ENCODE peak calls at places on chromosomes 13 and 19, in eight cellular contexts. K is neural crest cell, Z is AG10803, S is heart left ventricle, I is NB4, R is Calu3, T is osteocyte, E is psoas muscle. M is an unnamed sample.

GRCh38 chr13:102903659-102904407 is 58.0 kb downstream of the ERCC5 start:
- DNase-seq in E (no peak), I (peak; percentile 30), R (no peak), K (peak; percentile 6), Z (peak; percentile 12), T (no peak), S (no peak), M (no peak)

GRCh38 chr19:45768644-45769053 is 403 bp downstream of the SIX5 start:
- DNase-seq in Z (peak; percentile 63), R (peak; percentile 70), T (no peak), S (no peak), E (peak; percentile 78), K (peak; percentile 43), I (peak; percentile 66), M (peak; percentile 80)

GRCh38 chr13:97223711-97224461 is 1.8 kb downstream of the MBNL2 start:
- DNase-seq in R (no peak), I (peak; percentile 75), S (peak; percentile 42), K (no peak), T (no peak), E (peak; percentile 56), Z (peak; percentile 95), M (no peak)

GRCh38 chr19:18021121-18021755 is 13.3 kb downstream of the ARRDC2 start:
- DNase-seq in Z (peak; percentile 82), E (peak; percentile 97), K (no peak), T (peak; percentile 90), S (peak; percentile 92), I (peak; percentile 65), R (peak; percentile 83), M (no peak)

GRCh38 chr13:109211616-109212015 is 574.8 kb downstream of the IRS2 start:
- DNase-seq in E (no peak), R (peak; percentile 2), I (no peak), Z (peak; percentile 36), K (peak; percentile 46), S (no peak), T (no peak), M (no peak)

GRCh38 chr13:24033527-24034302 is 126.8 kb upstream of the SPATA13 start:
- DNase-seq in K (no peak), R (no peak), Z (peak; percentile 96), S (no peak), T (no peak), I (no peak), E (no peak), M (no peak)

GRCh38 chr19:39483141-39483540 is 2.5 kb downstream of the TIMM50 start:
- DNase-seq in S (no peak), K (no peak), Z (no peak), T (no peak), I (no peak), R (no peak), E (no peak), M (no peak)

GRCh38 chr13:110471833-110472162 is 89.7 kb downstream of the RAB20 start:
- DNase-seq in E (peak; percentile 70), Z (no peak), T (no peak), R (no peak), I (peak; percentile 86), K (no peak), S (peak; percentile 75), M (no peak)

GRCh38 chr13:27962128-27962841 is 6.8 kb downstream of the CDX2 start:
- DNase-seq in I (no peak), R (no peak), Z (no peak), S (no peak), E (no peak), T (peak; percentile 53), K (no peak), M (peak; percentile 40)

GRCh38 chr19:1247747-1248453 is 483 bp upstream of the MIDN start:
- DNase-seq in E (peak; percentile 96), K (no peak), Z (peak; percentile 56), R (peak; percentile 74), T (no peak), S (peak; percentile 85), I (peak; percentile 62), M (no peak)

GRCh38 chr13:30148171-30148754 is 159.1 kb downstream of the KATNAL1 start:
- DNase-seq in T (no peak), I (no peak), Z (no peak), K (no peak), R (no peak), S (no peak), E (no peak), M (no peak)

GRCh38 chr19:30113182-30113581 is 171.1 kb downstream of the URI1 start:
- DNase-seq in R (no peak), S (no peak), Z (no peak), I (no peak), E (no peak), K (no peak), T (no peak), M (no peak)

GRCh38 chr13:75173457-75174356 is 308.3 kb downstream of the TBC1D4 start:
- DNase-seq in R (no peak), S (no peak), I (no peak), T (no peak), Z (no peak), K (no peak), E (no peak), M (no peak)

GRCh38 chr13:43242040-43242439 is 218.7 kb downstream of the DNAJC15 start:
- DNase-seq in I (no peak), R (no peak), E (no peak), S (no peak), T (no peak), K (no peak), Z (no peak), M (no peak)

GRCh38 chr13:46010148-46010547 is 42.4 kb downstream of the ZC3H13 start:
- DNase-seq in E (no peak), R (no peak), K (no peak), Z (peak; percentile 4), I (peak; percentile 29), T (no peak), S (no peak), M (no peak)

GRCh38 chr19:49469828-49470614 is 4.0 kb upstream of the FLT3LG start:
- DNase-seq in K (no peak), Z (no peak), T (no peak), E (peak; percentile 66), I (peak; percentile 89), R (no peak), S (no peak), M (no peak)

GRCh38 chr19:50808856-50809255 is 14.7 kb downstream of the KLK1 start:
- DNase-seq in K (no peak), Z (no peak), R (no peak), I (no peak), S (no peak), T (no peak), E (no peak), M (no peak)

GRCh38 chr19:32691952-32692726 is 518 bp downstream of the NUDT19 start:
- DNase-seq in Z (peak; percentile 80), I (peak; percentile 80), E (peak; percentile 85), S (peak; percentile 79), T (no peak), K (peak; percentile 42), R (peak; percentile 63), M (no peak)

GRCh38 chr13:43915451-43915850 is 35.7 kb downstream of the LACC1 start:
- DNase-seq in I (no peak), R (no peak), K (no peak), Z (peak; percentile 55), E (no peak), T (no peak), S (no peak), M (no peak)

GRCh38 chr13:46953331-46953730 is 56.5 kb upstream of the HTR2A start:
- DNase-seq in I (peak; percentile 23), S (no peak), T (no peak), R (no peak), Z (no peak), K (no peak), E (no peak), M (no peak)

GRCh38 chr19:10662384-10663251 is 8.5 kb downstream of the ILF3 start:
- DNase-seq in K (no peak), T (no peak), I (no peak), R (no peak), E (no peak), S (no peak), Z (peak; percentile 21), M (no peak)

GRCh38 chr19:56712609-56713008 is 41.1 kb upstream of the ZNF835 start:
- DNase-seq in I (no peak), E (no peak), R (no peak), S (no peak), T (no peak), K (no peak), Z (no peak), M (no peak)

GRCh38 chr19:56707821-56708220 is 36.3 kb upstream of the ZNF835 start:
- DNase-seq in Z (no peak), I (no peak), S (no peak), K (no peak), T (no peak), E (no peak), R (no peak), M (no peak)

GRCh38 chr19:56705939-56706338 is 34.4 kb upstream of the ZNF835 start:
- DNase-seq in I (peak; percentile 4), K (no peak), T (no peak), Z (no peak), S (no peak), R (no peak), E (no peak), M (no peak)

GRCh38 chr19:56710437-56710836 is 38.9 kb upstream of the ZNF835 start:
- DNase-seq in R (no peak), Z (no peak), K (no peak), S (no peak), I (no peak), E (no peak), T (no peak), M (no peak)
- TF ChIP-seq CTCF in R (no peak), Z (no peak), K (no peak), S (no peak), I (no peak), E (no peak), T (no peak), M (no peak)

GRCh38 chr13:36275190-36276002 is 22.2 kb downstream of the CCDC169 start:
- DNase-seq in T (no peak), E (no peak), Z (peak; percentile 75), R (peak; percentile 32), K (peak; percentile 23), I (peak; percentile 66), S (no peak), M (no peak)
- TF ChIP-seq CTCF in T (peak; percentile 77), E (peak; percentile 58), Z (peak; percentile 77), R (no peak), K (peak; percentile 79), I (peak; percentile 50), S (peak; percentile 79), M (peak; percentile 85)

GRCh38 chr13:78319101-78319627 is 284.2 kb downstream of the POU4F1 start:
- DNase-seq in K (no peak), E (no peak), T (no peak), S (no peak), I (no peak), R (no peak), Z (no peak), M (no peak)

DNA sequence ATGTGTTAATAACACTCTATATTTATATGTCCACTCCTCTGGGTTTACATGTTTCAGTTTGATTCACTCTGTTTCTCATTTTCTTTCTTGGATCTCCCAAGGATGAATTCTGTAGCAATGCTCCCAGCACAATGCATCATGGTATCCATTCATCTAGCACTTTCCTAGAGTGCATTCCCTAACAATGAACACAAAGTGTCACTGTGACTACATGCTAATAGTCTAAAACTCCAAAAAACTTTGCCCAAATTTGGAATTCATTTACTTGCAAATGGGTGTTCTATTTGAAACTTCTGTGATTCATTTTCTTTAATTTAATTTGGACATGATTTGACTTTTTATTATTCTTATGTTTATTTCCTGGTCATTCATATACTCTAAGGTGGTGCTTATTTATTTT is 286.3 kb downstream of the POU4F1 start:
- DNase-seq in R (no peak), S (no peak), Z (no peak), I (peak; percentile 7), T (no peak), K (no peak), E (no peak), M (no peak)
- TF ChIP-seq CTCF in R (no peak), S (peak; percentile 59), Z (no peak), I (no peak), T (peak; percentile 25), K (peak; percentile 56), E (no peak), M (peak; percentile 68)

GRCh38 chr19:46821512-46822359 is 28.9 kb downstream of the AP2S1 start:
- DNase-seq in K (no peak), I (peak; percentile 45), T (no peak), E (no peak), S (peak; percentile 49), R (no peak), Z (no peak), M (no peak)
- TF ChIP-seq CTCF in K (no peak), I (no peak), T (no peak), E (no peak), S (no peak), R (no peak), Z (no peak), M (no peak)